ENCODE peak calls at places on chromosomes 2 and 18, in five cellular contexts. One of them, this sample, is unnamed.

GRCh38 chr2:119049968-119050657 is 108.1 kb downstream of the MARCO start:
- DNase-seq in uterus: no peak
- DNase-seq in mucosa of descending colon: peak
- DNase-seq in cardiac fibroblast: no peak
- DNase-seq in GM23338: peak
- DNase-seq in this sample: no peak

GRCh38 chr2:14902953-14903352 is 270.4 kb downstream of the LRATD1 start:
- DNase-seq in mucosa of descending colon: no peak
- DNase-seq in GM23338: no peak
- DNase-seq in cardiac fibroblast: no peak
- DNase-seq in uterus: no peak
- DNase-seq in this sample: no peak

GRCh38 chr2:205765147-205765546 is 82.8 kb downstream of the NRP2 start:
- DNase-seq in mucosa of descending colon: no peak
- DNase-seq in GM23338: no peak
- DNase-seq in cardiac fibroblast: no peak
- DNase-seq in uterus: no peak
- DNase-seq in this sample: peak

GRCh38 chr2:35503311-35503710 is 852.3 kb upstream of the CRIM1 start:
- DNase-seq in GM23338: no peak
- DNase-seq in cardiac fibroblast: no peak
- DNase-seq in uterus: no peak
- DNase-seq in mucosa of descending colon: no peak
- DNase-seq in this sample: no peak

GRCh38 chr2:8441986-8442385 is 239.9 kb upstream of the ID2 start:
- DNase-seq in uterus: no peak
- DNase-seq in mucosa of descending colon: no peak
- DNase-seq in cardiac fibroblast: no peak
- DNase-seq in GM23338: no peak
- DNase-seq in this sample: no peak

GRCh38 chr18:23811176-23811575 is 121.9 kb downstream of the LAMA3 start:
- DNase-seq in cardiac fibroblast: no peak
- DNase-seq in mucosa of descending colon: no peak
- DNase-seq in GM23338: no peak
- DNase-seq in uterus: no peak
- DNase-seq in this sample: no peak

GRCh38 chr2:119659601-119660342 is 19.2 kb upstream of the TMEM177 start:
- DNase-seq in uterus: no peak
- DNase-seq in GM23338: peak
- DNase-seq in cardiac fibroblast: peak
- DNase-seq in mucosa of descending colon: peak
- DNase-seq in this sample: peak

GRCh38 chr18:54815086-54815485 is 13.2 kb upstream of the RAB27B start:
- DNase-seq in GM23338: no peak
- DNase-seq in cardiac fibroblast: no peak
- DNase-seq in mucosa of descending colon: no peak
- DNase-seq in uterus: no peak
- DNase-seq in this sample: no peak

GRCh38 chr2:172249986-172250385 is 147.3 kb upstream of the DLX2 start:
- DNase-seq in GM23338: no peak
- DNase-seq in uterus: no peak
- DNase-seq in mucosa of descending colon: no peak
- DNase-seq in cardiac fibroblast: peak
- DNase-seq in this sample: peak

GRCh38 chr2:55232863-55233657 is 572 bp downstream of the RPS27A start:
- DNase-seq in GM23338: no peak
- DNase-seq in cardiac fibroblast: peak
- DNase-seq in uterus: peak
- DNase-seq in mucosa of descending colon: peak
- DNase-seq in this sample: no peak

GRCh38 chr2:10256525-10257031 is 46.1 kb upstream of the HPCAL1 start:
- DNase-seq in uterus: no peak
- DNase-seq in cardiac fibroblast: no peak
- DNase-seq in mucosa of descending colon: no peak
- DNase-seq in GM23338: no peak
- DNase-seq in this sample: no peak

GRCh38 chr18:75859533-75859932 is 432.0 kb upstream of the SMIM21 start:
- DNase-seq in mucosa of descending colon: no peak
- DNase-seq in cardiac fibroblast: no peak
- DNase-seq in GM23338: no peak
- DNase-seq in uterus: no peak
- DNase-seq in this sample: no peak

GRCh38 chr18:78908462-78908861 is 71.2 kb upstream of the SALL3 start:
- DNase-seq in cardiac fibroblast: no peak
- DNase-seq in mucosa of descending colon: no peak
- DNase-seq in uterus: no peak
- DNase-seq in GM23338: no peak
- DNase-seq in this sample: no peak

GRCh38 chr2:196334710-196335109 is 163.3 kb upstream of the STK17B start:
- DNase-seq in GM23338: no peak
- DNase-seq in mucosa of descending colon: no peak
- DNase-seq in cardiac fibroblast: no peak
- DNase-seq in uterus: no peak
- DNase-seq in this sample: no peak

GRCh38 chr2:47230418-47230817 is 75.3 kb upstream of the STPG4 start:
- DNase-seq in cardiac fibroblast: peak
- DNase-seq in mucosa of descending colon: no peak
- DNase-seq in GM23338: no peak
- DNase-seq in uterus: peak
- DNase-seq in this sample: peak

GRCh38 chr2:200408428-200409311 is 101.2 kb downstream of the KCTD18 start:
- DNase-seq in mucosa of descending colon: peak
- DNase-seq in cardiac fibroblast: peak
- DNase-seq in uterus: no peak
- DNase-seq in GM23338: no peak
- DNase-seq in this sample: peak

GRCh38 chr2:44429034-44429433 is 67.3 kb downstream of the CAMKMT start:
- DNase-seq in mucosa of descending colon: no peak
- DNase-seq in uterus: no peak
- DNase-seq in cardiac fibroblast: peak
- DNase-seq in GM23338: no peak
- DNase-seq in this sample: peak

GRCh38 chr18:29145993-29146539 is 969.1 kb upstream of the CDH2 start:
- DNase-seq in GM23338: no peak
- DNase-seq in cardiac fibroblast: no peak
- DNase-seq in mucosa of descending colon: no peak
- DNase-seq in uterus: no peak
- DNase-seq in this sample: no peak

GRCh38 chr18:9877655-9878014 is 8.1 kb upstream of the TXNDC2 start:
- DNase-seq in GM23338: no peak
- DNase-seq in mucosa of descending colon: no peak
- DNase-seq in uterus: no peak
- DNase-seq in cardiac fibroblast: no peak
- DNase-seq in this sample: no peak

GRCh38 chr2:162885281-162886070 is 46.9 kb upstream of the KCNH7 start:
- DNase-seq in uterus: no peak
- DNase-seq in mucosa of descending colon: no peak
- DNase-seq in cardiac fibroblast: no peak
- DNase-seq in GM23338: no peak
- DNase-seq in this sample: no peak

GRCh38 chr2:230974096-230974913 is 21.6 kb upstream of the SPATA3 start:
- DNase-seq in mucosa of descending colon: peak
- DNase-seq in GM23338: no peak
- DNase-seq in uterus: no peak
- DNase-seq in cardiac fibroblast: peak
- DNase-seq in this sample: peak

GRCh38 chr18:8548186-8548585 is 61.1 kb upstream of the RAB12 start:
- DNase-seq in GM23338: no peak
- DNase-seq in mucosa of descending colon: no peak
- DNase-seq in uterus: no peak
- DNase-seq in cardiac fibroblast: peak
- DNase-seq in this sample: peak

GRCh38 chr2:183032200-183032794 is 6.0 kb downstream of the NCKAP1 start:
- DNase-seq in cardiac fibroblast: peak
- DNase-seq in mucosa of descending colon: no peak
- DNase-seq in GM23338: no peak
- DNase-seq in uterus: no peak
- DNase-seq in this sample: peak

GRCh38 chr2:44529448-44529847 is 167.7 kb downstream of the CAMKMT start:
- DNase-seq in uterus: no peak
- DNase-seq in mucosa of descending colon: no peak
- DNase-seq in cardiac fibroblast: no peak
- DNase-seq in GM23338: no peak
- DNase-seq in this sample: no peak

GRCh38 chr2:205908491-205909193 is 177.3 kb downstream of the INO80D start:
- DNase-seq in mucosa of descending colon: no peak
- DNase-seq in GM23338: no peak
- DNase-seq in uterus: no peak
- DNase-seq in cardiac fibroblast: no peak
- DNase-seq in this sample: no peak

GRCh38 chr18:33466822-33467221 is 26.3 kb upstream of the CCDC178 start:
- DNase-seq in cardiac fibroblast: no peak
- DNase-seq in mucosa of descending colon: no peak
- DNase-seq in GM23338: no peak
- DNase-seq in uterus: no peak
- DNase-seq in this sample: no peak

GRCh38 chr2:58533376-58533775 is 292.3 kb upstream of the FANCL start:
- DNase-seq in GM23338: no peak
- DNase-seq in uterus: no peak
- DNase-seq in mucosa of descending colon: no peak
- DNase-seq in cardiac fibroblast: no peak
- DNase-seq in this sample: no peak

GRCh38 chr18:55593888-55594287 is 5.9 kb upstream of the TCF4 start:
- DNase-seq in cardiac fibroblast: peak
- DNase-seq in uterus: no peak
- DNase-seq in GM23338: no peak
- DNase-seq in mucosa of descending colon: no peak
- DNase-seq in this sample: peak

DNA sequence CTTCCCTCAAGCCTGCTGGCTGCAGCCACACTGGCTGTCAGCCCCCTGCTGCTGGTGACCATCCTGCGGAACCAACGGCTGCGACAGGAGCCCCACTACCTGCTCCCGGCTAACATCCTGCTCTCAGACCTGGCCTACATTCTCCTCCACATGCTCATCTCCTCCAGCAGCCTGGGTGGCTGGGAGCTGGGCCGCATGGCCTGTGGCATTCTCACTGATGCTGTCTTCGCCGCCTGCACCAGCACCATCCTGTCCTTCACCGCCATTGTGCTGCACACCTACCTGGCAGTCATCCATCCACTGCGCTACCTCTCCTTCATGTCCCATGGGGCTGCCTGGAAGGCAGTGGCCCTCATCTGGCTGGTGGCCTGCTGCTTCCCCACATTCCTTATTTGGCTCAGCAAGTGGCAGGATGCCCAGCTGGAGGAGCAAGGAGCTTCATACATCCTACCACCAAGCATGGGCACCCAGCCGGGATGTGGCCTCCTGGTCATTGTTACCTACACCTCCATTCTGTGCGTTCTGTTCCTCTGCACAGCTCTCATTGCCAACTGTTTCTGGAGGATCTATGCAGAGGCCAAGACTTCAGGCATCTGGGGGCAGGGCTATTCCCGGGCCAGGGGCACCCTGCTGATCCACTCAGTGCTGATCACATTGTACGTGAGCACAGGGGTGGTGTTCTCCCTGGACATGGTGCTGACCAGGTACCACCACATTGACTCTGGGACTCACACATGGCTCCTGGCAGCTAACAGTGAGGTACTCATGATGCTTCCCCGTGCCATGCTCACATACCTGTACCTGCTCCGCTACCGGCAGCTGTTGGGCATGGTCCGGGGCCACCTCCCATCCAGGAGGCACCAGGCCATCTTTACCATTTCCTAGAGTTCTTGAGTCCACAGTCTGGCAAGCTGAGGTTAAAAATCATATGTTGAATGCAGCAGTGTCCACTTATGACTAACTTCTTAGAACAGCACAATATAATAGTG is 735 bp downstream of the GPR148 start:
- DNase-seq in GM23338: no peak
- DNase-seq in cardiac fibroblast: no peak
- DNase-seq in mucosa of descending colon: no peak
- DNase-seq in uterus: no peak
- DNase-seq in this sample: no peak
- H3K4me3 ChIP-seq in GM23338: no peak
- H3K4me3 ChIP-seq in cardiac fibroblast: no peak
- H3K4me3 ChIP-seq in mucosa of descending colon: no peak
- H3K4me3 ChIP-seq in uterus: no peak
- H3K4me3 ChIP-seq in this sample: no peak

DNA sequence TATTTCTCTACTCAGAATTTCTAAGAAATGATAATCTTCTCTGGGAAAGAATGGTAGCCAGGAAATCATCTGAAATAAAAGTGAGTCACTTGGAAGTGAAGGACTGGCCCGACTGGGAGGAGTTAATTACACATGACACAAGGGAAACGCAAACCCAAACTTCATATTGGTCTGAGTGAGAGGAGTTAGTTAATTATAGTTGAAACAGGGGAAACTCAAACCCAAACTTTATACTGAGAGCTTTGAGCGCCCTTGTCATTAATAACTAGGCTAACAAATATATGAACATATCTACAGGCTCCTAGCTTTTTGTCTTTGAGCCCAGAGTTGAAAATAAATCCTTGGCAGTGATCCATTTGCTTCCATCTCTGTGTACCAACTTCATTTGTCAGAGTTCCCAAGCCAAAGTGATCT is 187.8 kb upstream of the COL3A1 start:
- DNase-seq in uterus: peak
- DNase-seq in GM23338: no peak
- DNase-seq in mucosa of descending colon: peak
- DNase-seq in cardiac fibroblast: peak
- DNase-seq in this sample: peak
- TF ChIP-seq CTCF in uterus: no peak
- TF ChIP-seq CTCF in GM23338: no peak
- TF ChIP-seq CTCF in mucosa of descending colon: no peak
- TF ChIP-seq CTCF in cardiac fibroblast: no peak
- TF ChIP-seq CTCF in this sample: no peak

DNA sequence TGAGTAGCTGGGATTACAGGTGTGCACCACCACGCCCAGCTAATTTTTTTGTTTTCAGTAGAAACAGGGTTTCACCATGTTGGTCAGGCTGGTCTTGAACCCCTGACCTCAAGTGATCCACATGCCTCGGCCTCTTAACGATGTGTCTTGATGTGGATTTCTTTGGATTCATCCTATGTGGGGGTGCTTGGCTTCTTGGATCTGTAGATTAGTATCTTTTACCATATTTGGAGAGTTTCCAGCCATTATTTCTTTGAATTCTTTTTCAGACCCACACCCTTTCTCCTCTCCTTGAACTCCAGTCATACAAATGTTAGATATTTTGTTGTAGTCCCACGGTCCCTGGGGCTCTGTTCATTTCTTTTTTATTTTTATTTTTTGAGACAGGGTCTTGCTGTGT is 6.8 kb upstream of the TOGARAM2 start:
- DNase-seq in GM23338: no peak
- DNase-seq in uterus: no peak
- DNase-seq in mucosa of descending colon: no peak
- DNase-seq in cardiac fibroblast: no peak
- DNase-seq in this sample: no peak
- H3K4me3 ChIP-seq in GM23338: no peak
- H3K4me3 ChIP-seq in uterus: no peak
- H3K4me3 ChIP-seq in mucosa of descending colon: no peak
- H3K4me3 ChIP-seq in cardiac fibroblast: no peak
- H3K4me3 ChIP-seq in this sample: no peak

DNA sequence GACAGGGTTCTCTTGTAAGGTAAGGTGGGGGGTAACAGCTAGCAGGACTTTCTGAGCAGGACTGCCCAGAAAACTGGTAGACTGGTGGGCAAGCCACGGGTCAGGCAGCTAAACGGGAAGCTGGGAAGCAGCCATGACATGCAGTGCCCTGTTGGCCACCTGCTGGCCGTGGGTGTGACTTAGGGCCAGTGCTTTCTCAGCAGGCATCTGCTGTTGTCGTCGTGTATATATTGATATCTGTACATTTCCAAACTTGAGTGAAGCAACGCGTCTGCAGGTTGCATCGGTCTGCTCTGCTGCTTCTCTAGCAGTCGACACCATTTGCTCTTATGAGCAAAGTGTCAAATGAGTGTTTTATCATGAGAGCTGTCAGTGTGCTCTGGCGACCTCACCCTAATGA is 31.0 kb downstream of the COA5 start:
- DNase-seq in uterus: no peak
- DNase-seq in GM23338: no peak
- DNase-seq in cardiac fibroblast: no peak
- DNase-seq in mucosa of descending colon: no peak
- DNase-seq in this sample: no peak
- TF ChIP-seq CTCF in uterus: no peak
- TF ChIP-seq CTCF in GM23338: no peak
- TF ChIP-seq CTCF in cardiac fibroblast: peak
- TF ChIP-seq CTCF in mucosa of descending colon: no peak
- TF ChIP-seq CTCF in this sample: peak